ENCODE peak calls at places on chromosomes 3 and 15, in eight cellular contexts. R is NCI-H748 treated with DMSO at 0.1 percent for 48 hours; C is left ventricle myocardium inferior; H is mucosa of descending colon; A is activated naive CD4-positive, alpha-beta T cell treated with Interleukin-2 at 50 U/mL for 16 hours; F is activated naive CD8-positive, alpha-beta T cell treated with anti-CD3 and anti-CD28 coated beads, Interleukin-2, amount 50 U/mL, for 24 hours; I is activated gamma-delta T cell treated with Interleukin-2 at 50 U/mL for 16 hours; O is left colon. W is an unnamed sample.

GRCh38 chr15:43299411-43299810 is 31.0 kb downstream of the LCMT2 start:
- DNase-seq in R (no peak), C (no peak), H (no peak), A (no peak), F (no peak), I (no peak), O (no peak), W (no peak)

GRCh38 chr3:10933958-10934481 is 58.5 kb upstream of the SLC6A1 start:
- DNase-seq in R (no peak), C (no peak), H (no peak), A (no peak), F (no peak), I (no peak), O (peak; percentile 8), W (peak; percentile 37)

GRCh38 chr3:104907507-104907906 is 459.2 kb upstream of the ALCAM start:
- DNase-seq in R (no peak), C (no peak), H (no peak), A (no peak), F (no peak), I (no peak), O (no peak), W (peak; percentile 29)

GRCh38 chr3:53152316-53152715 is 8.7 kb upstream of the PRKCD start:
- DNase-seq in R (no peak), C (no peak), H (peak; percentile 51), A (no peak), F (no peak), I (no peak), O (no peak), W (no peak)

GRCh38 chr15:100194955-100195354 is 146.8 kb downstream of the ADAMTS17 start:
- DNase-seq in R (no peak), C (no peak), H (no peak), A (no peak), F (no peak), I (no peak), O (no peak), W (no peak)

GRCh38 chr3:186901135-186901734 is 29.1 kb upstream of the ST6GAL1 start:
- DNase-seq in R (no peak), C (no peak), H (no peak), A (no peak), F (no peak), I (no peak), O (no peak), W (no peak)

GRCh38 chr3:125381743-125382142 is 6.6 kb upstream of the ZNF148 start:
- DNase-seq in R (no peak), C (no peak), H (no peak), A (no peak), F (no peak), I (no peak), O (no peak), W (peak; percentile 31)

GRCh38 chr3:37251993-37252392 is 77.6 kb upstream of the LRRFIP2 start:
- DNase-seq in R (no peak), C (no peak), H (no peak), A (no peak), F (no peak), I (no peak), O (no peak), W (no peak)

GRCh38 chr15:68365140-68365745 is 66.7 kb downstream of the ITGA11 start:
- DNase-seq in R (no peak), C (peak; percentile 52), H (no peak), A (no peak), F (no peak), I (no peak), O (no peak), W (no peak)